ENCODE peak calls at places on chromosomes 16 and 17, in five cellular contexts. O, V, Y, K and B are unnamed samples.

GRCh38 chr16:85309656-85310587 is 197.7 kb upstream of the CIBAR2 start:
- DNase-seq in Y (no peak), V (peak; percentile 61), O (peak; percentile 74), K (peak; percentile 76), B (peak; percentile 48)

GRCh38 chr16:47947741-47948140 is 208.1 kb downstream of the ABCC12 start:
- DNase-seq in O (no peak), K (no peak), Y (no peak), V (no peak), B (no peak)

GRCh38 chr16:28067604-28068382 is 4.3 kb upstream of the GSG1L start:
- DNase-seq in K (no peak), Y (no peak), V (no peak), O (no peak), B (no peak)

GRCh38 chr17:67718325-67718941 is 697 bp downstream of the NOL11 start:
- DNase-seq in V (no peak), Y (no peak), O (no peak), K (peak; percentile 76), B (no peak)

GRCh38 chr16:20385844-20386832 is 18.4 kb downstream of the PDILT start:
- DNase-seq in O (peak; percentile 69), V (peak; percentile 60), K (peak; percentile 79), Y (no peak), B (peak; percentile 59)

GRCh38 chr16:31329671-31330552 is 25.1 kb upstream of the ITGAX start:
- DNase-seq in V (no peak), O (no peak), Y (no peak), K (no peak), B (no peak)

GRCh38 chr16:31641279-31641678 is 113.6 kb downstream of the AHSP start:
- DNase-seq in Y (no peak), O (no peak), K (no peak), V (no peak), B (no peak)

GRCh38 chr16:82108101-82108500 is 61.9 kb downstream of the MPHOSPH6 start:
- DNase-seq in V (no peak), O (no peak), K (no peak), Y (no peak), B (no peak)

GRCh38 chr17:50192873-50193274 is 8.6 kb downstream of the COL1A1 start:
- DNase-seq in Y (no peak), V (no peak), K (no peak), O (no peak), B (no peak)

GRCh38 chr17:55710410-55710809 is 12.3 kb downstream of the TMEM100 start:
- DNase-seq in V (no peak), Y (no peak), K (no peak), O (no peak), B (no peak)

GRCh38 chr17:26809033-26809432 is 484.9 kb upstream of the WSB1 start:
- DNase-seq in K (no peak), Y (no peak), V (no peak), O (no peak), B (no peak)

GRCh38 chr17:76565728-76566612 is 19.7 kb downstream of the ST6GALNAC2 start:
- DNase-seq in V (no peak), Y (no peak), K (no peak), O (no peak), B (no peak)

GRCh38 chr16:86664518-86665318 is 86.4 kb downstream of the FOXL1 start:
- DNase-seq in K (no peak), V (no peak), Y (no peak), O (no peak), B (no peak)

GRCh38 chr17:39641119-39641496 is 4.2 kb downstream of the STARD3 start:
- DNase-seq in V (peak; percentile 50), Y (no peak), K (no peak), O (no peak), B (no peak)

GRCh38 chr17:39639043-39639442 is 2.1 kb downstream of the STARD3 start:
- DNase-seq in Y (no peak), O (no peak), K (no peak), V (no peak), B (no peak)

GRCh38 chr17:39639566-39640458 is 2.9 kb downstream of the STARD3 start:
- DNase-seq in V (peak; percentile 55), O (no peak), Y (no peak), K (no peak), B (no peak)

GRCh38 chr17:39641883-39642282 is 4.9 kb downstream of the STARD3 start:
- DNase-seq in Y (no peak), V (no peak), O (no peak), K (no peak), B (no peak)

DNA sequence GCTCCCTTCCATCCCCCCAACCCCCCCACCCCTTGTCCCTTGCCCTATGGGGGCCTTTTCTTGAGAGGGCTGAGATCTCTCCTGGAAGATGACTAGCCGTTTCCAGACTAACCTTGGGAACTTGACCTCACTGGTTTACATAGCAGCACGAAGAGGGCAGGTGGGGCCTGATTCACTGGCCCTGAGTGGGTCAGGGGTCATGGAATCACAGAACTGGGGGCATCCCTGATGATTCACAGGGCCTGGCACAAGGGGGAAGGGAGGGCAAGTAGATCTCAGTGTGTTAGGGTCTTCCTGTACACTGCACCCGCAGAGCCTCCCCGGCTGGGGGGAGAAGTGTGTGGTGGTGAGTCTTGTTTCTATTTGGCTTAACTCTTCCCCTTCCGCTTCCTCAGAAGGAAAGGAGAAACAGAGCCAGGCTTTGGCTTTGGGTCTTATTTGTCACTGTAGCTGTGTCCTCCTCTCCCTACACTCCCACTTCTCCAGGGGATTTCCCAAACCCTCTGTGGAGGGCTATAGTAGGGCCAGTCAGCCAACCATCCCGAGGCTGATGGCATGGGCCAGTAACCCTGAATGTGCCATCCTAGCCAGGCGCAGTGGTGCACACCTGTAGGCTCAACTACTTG is 3.7 kb downstream of the STARD3 start:
- DNase-seq in O (no peak), K (no peak), V (peak; percentile 47), Y (no peak), B (no peak)
- H3K4me3 ChIP-seq in O (no peak overlapping the region), K (no peak overlapping the region), V (peak overlapping the region; percentile 24), Y (no peak overlapping the region), B (no peak overlapping the region)

GRCh38 chr16:56989988-56990387 is 631 bp downstream of the NLRC5 start:
- DNase-seq in V (no peak), K (no peak), O (no peak), Y (no peak), B (no peak)

GRCh38 chr16:56987692-56988091 is 1.7 kb upstream of the NLRC5 start:
- DNase-seq in O (no peak), V (no peak), K (no peak), Y (no peak), B (no peak)

GRCh38 chr16:56988161-56988947 is 1.0 kb upstream of the NLRC5 start:
- DNase-seq in K (no peak), V (no peak), O (no peak), Y (no peak), B (no peak)

GRCh38 chr16:56990407-56991286 is 1.3 kb downstream of the NLRC5 start:
- DNase-seq in V (no peak), Y (no peak), O (no peak), K (peak; percentile 60), B (no peak)

GRCh38 chr16:56988948-56989945 is at the start of gene NLRC5:
- DNase-seq in O (peak; percentile 78), Y (peak; percentile 36), K (peak; percentile 94), V (peak; percentile 89), B (peak; percentile 85)
- H3K4me1 ChIP-seq in O (peaks cover 6% of the 10 kb centered on the region), Y (peaks cover 55% of the 10 kb centered on the region), K (peaks cover 80% of the 10 kb centered on the region), V (peaks cover 25% of the 10 kb centered on the region), B (peaks cover 81% of the 10 kb centered on the region)

DNA sequence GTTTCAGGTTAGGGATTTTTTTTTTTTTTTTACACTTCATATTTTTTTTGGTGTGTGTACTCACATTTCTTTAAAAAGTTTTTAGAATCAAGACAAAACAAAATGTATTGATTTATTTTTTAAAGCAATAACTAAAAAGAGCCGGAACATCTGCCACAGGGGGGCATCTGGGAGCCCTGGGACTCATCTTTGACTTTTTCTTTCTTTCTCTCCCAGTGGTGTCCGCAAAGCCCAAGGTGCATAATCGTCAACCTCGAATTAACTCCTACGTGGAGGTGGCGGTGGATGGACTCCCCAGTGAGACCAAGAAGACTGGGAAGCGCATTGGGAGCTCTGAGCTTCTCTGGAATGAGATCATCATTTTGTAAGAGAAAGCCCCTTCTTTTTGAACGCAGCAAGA is 36.3 kb downstream of the WWP2 start:
- DNase-seq in V (peak; percentile 35), Y (no peak), O (peak; percentile 16), K (no peak), B (no peak)
- H3K4me3 ChIP-seq in V (peak overlapping the region; percentile 32), Y (no peak overlapping the region), O (no peak overlapping the region), K (no peak overlapping the region), B (peak overlapping the region; percentile 45)

DNA sequence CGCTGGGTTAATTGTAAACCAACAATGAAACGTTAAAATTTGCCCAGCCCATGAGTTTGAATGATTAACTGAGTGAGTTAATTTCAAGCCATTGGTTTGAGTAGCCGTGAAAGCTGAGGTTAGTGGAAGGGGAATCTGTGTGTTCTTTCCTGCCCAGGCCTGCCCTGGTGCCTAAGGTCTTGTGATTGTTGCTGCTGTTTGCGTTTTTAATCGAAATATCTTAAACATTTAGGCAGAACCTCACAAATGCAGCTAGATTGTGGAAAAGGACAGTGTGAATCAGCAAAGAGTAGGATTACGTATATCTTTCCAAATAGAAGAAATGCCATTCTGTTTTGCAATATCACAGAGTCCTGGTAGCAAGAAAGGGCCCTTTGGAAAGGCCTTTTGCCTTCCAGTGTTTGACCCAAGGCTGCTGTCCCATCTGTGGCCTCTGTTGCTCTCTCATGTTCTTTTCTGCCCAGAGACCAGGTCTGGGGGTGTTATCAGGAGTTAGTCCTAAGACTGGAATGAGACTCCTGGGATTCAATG is 113.8 kb downstream of the MSI2 start:
- DNase-seq in K (no peak), Y (no peak), V (no peak), O (peak; percentile 18), B (no peak)
- H3K4me1 ChIP-seq in K (peaks cover 42% of the 10 kb centered on the region), Y (peaks cover 10% of the 10 kb centered on the region), V (peaks cover 22% of the 10 kb centered on the region), O (peaks cover 41% of the 10 kb centered on the region), B (peaks cover 57% of the 10 kb centered on the region)

GRCh38 chr17:59762022-59762825 is 54.8 kb downstream of the VMP1 start:
- DNase-seq in K (no peak), O (no peak), V (no peak), Y (no peak), B (no peak)
- H3K4me3 ChIP-seq in K (no peak overlapping the region), O (no peak overlapping the region), V (no peak overlapping the region), Y (no peak overlapping the region), B (no peak overlapping the region)

GRCh38 chr16:11032000-11032921 is 87.9 kb downstream of the CLEC16A start:
- DNase-seq in V (peak; percentile 63), O (no peak), Y (no peak), K (no peak), B (no peak)
- H3K4me1 ChIP-seq in V (peaks cover 8% of the 10 kb centered on the region), O (peaks cover 33% of the 10 kb centered on the region), Y (peaks cover 34% of the 10 kb centered on the region), K (no peaks in the 10 kb centered on the region), B (peaks cover 63% of the 10 kb centered on the region)

DNA sequence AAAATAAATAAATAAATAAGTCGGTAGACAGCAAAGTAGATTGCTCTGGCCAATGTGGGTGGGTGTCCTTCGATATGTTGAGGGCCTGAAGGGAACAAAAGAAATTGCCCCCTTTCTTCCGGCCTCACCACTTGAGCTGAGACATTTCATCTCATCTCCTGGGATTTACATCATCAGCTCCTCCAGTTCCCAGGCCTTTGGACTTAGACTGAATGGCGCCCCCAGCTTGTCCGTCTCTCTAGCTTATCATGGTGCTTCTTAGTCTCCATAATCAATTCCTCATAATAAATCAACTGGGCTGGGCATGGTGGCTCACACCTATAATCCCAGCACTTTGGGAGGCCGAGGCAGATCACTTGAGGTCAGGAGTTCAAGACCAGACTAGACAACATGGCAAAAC is 13.8 kb upstream of the HAP1 start:
- DNase-seq in O (no peak), Y (no peak), K (no peak), V (no peak), B (no peak)
- H3K4me3 ChIP-seq in O (no peak overlapping the region), Y (no peak overlapping the region), K (no peak overlapping the region), V (no peak overlapping the region), B (no peak overlapping the region)

GRCh38 chr17:58376472-58376921 is 24.5 kb upstream of the SUPT4H1 start:
- DNase-seq in O (no peak), V (no peak), Y (no peak), K (no peak), B (no peak)
- H3K4me1 ChIP-seq in O (no peaks in the 10 kb centered on the region), V (no peaks in the 10 kb centered on the region), Y (peaks cover 3% of the 10 kb centered on the region), K (no peaks in the 10 kb centered on the region), B (no peaks in the 10 kb centered on the region)